ENCODE peak calls at places on chromosomes 6 and 20, in seven cellular contexts. One of them, this sample, is unnamed. For H3K36me3, the result is how much of the 10 kb centered on the place peaks cover.

GRCh38 chr20:17504898-17505663 is 26.1 kb downstream of the BFSP1 start:
- DNase-seq in psoas muscle: peak
- DNase-seq in cardiac muscle cell: peak
- DNase-seq in mammary epithelial cell: peak
- DNase-seq in HepG2: peak
- DNase-seq in CD8-positive, alpha-beta memory T cell: peak
- DNase-seq in body of pancreas: peak
- DNase-seq in this sample: peak

GRCh38 chr6:72411872-72412708 is 209.8 kb upstream of the KCNQ5 start:
- DNase-seq in body of pancreas: peak
- DNase-seq in HepG2: peak
- DNase-seq in CD8-positive, alpha-beta memory T cell: peak
- DNase-seq in mammary epithelial cell: peak
- DNase-seq in cardiac muscle cell: peak
- DNase-seq in psoas muscle: peak
- DNase-seq in this sample: peak

GRCh38 chr20:7883741-7884140 is 56.5 kb downstream of the HAO1 start:
- DNase-seq in CD8-positive, alpha-beta memory T cell: no peak
- DNase-seq in body of pancreas: no peak
- DNase-seq in HepG2: no peak
- DNase-seq in mammary epithelial cell: no peak
- DNase-seq in cardiac muscle cell: no peak
- DNase-seq in psoas muscle: no peak
- DNase-seq in this sample: no peak

GRCh38 chr20:1472556-1473243 is 6.1 kb upstream of the NSFL1C start:
- DNase-seq in CD8-positive, alpha-beta memory T cell: no peak
- DNase-seq in body of pancreas: no peak
- DNase-seq in mammary epithelial cell: no peak
- DNase-seq in cardiac muscle cell: no peak
- DNase-seq in HepG2: no peak
- DNase-seq in psoas muscle: no peak
- DNase-seq in this sample: no peak

GRCh38 chr20:41308290-41308691 is 9.2 kb downstream of the ZHX3 start:
- DNase-seq in mammary epithelial cell: peak
- DNase-seq in body of pancreas: no peak
- DNase-seq in CD8-positive, alpha-beta memory T cell: no peak
- DNase-seq in cardiac muscle cell: no peak
- DNase-seq in psoas muscle: no peak
- DNase-seq in HepG2: peak
- DNase-seq in this sample: peak

GRCh38 chr20:6704132-6704861 is 63.2 kb upstream of the BMP2 start:
- DNase-seq in psoas muscle: no peak
- DNase-seq in cardiac muscle cell: no peak
- DNase-seq in HepG2: peak
- DNase-seq in body of pancreas: peak
- DNase-seq in CD8-positive, alpha-beta memory T cell: no peak
- DNase-seq in mammary epithelial cell: no peak
- DNase-seq in this sample: peak

GRCh38 chr20:35006531-35006971 is 50.9 kb downstream of the MYH7B start:
- DNase-seq in CD8-positive, alpha-beta memory T cell: no peak
- DNase-seq in psoas muscle: peak
- DNase-seq in cardiac muscle cell: peak
- DNase-seq in mammary epithelial cell: no peak
- DNase-seq in body of pancreas: peak
- DNase-seq in HepG2: no peak
- DNase-seq in this sample: no peak

GRCh38 chr6:4956625-4957024 is 47.2 kb downstream of the RPP40 start:
- DNase-seq in psoas muscle: no peak
- DNase-seq in cardiac muscle cell: no peak
- DNase-seq in mammary epithelial cell: no peak
- DNase-seq in body of pancreas: no peak
- DNase-seq in CD8-positive, alpha-beta memory T cell: no peak
- DNase-seq in HepG2: no peak
- DNase-seq in this sample: no peak

GRCh38 chr6:33967966-33968724 is 164.3 kb upstream of the MLN start:
- DNase-seq in cardiac muscle cell: peak
- DNase-seq in mammary epithelial cell: no peak
- DNase-seq in psoas muscle: no peak
- DNase-seq in HepG2: peak
- DNase-seq in CD8-positive, alpha-beta memory T cell: no peak
- DNase-seq in body of pancreas: no peak
- DNase-seq in this sample: no peak

GRCh38 chr6:33965766-33966165 is 162.0 kb upstream of the MLN start:
- DNase-seq in mammary epithelial cell: peak
- DNase-seq in psoas muscle: no peak
- DNase-seq in CD8-positive, alpha-beta memory T cell: no peak
- DNase-seq in cardiac muscle cell: no peak
- DNase-seq in HepG2: no peak
- DNase-seq in body of pancreas: no peak
- DNase-seq in this sample: no peak

GRCh38 chr6:33966536-33966935 is 162.7 kb upstream of the MLN start:
- DNase-seq in CD8-positive, alpha-beta memory T cell: no peak
- DNase-seq in body of pancreas: no peak
- DNase-seq in HepG2: no peak
- DNase-seq in psoas muscle: no peak
- DNase-seq in mammary epithelial cell: no peak
- DNase-seq in cardiac muscle cell: no peak
- DNase-seq in this sample: no peak

GRCh38 chr6:33964387-33964786 is 160.6 kb upstream of the MLN start:
- DNase-seq in cardiac muscle cell: no peak
- DNase-seq in psoas muscle: no peak
- DNase-seq in HepG2: no peak
- DNase-seq in body of pancreas: no peak
- DNase-seq in CD8-positive, alpha-beta memory T cell: no peak
- DNase-seq in mammary epithelial cell: no peak
- DNase-seq in this sample: no peak

DNA sequence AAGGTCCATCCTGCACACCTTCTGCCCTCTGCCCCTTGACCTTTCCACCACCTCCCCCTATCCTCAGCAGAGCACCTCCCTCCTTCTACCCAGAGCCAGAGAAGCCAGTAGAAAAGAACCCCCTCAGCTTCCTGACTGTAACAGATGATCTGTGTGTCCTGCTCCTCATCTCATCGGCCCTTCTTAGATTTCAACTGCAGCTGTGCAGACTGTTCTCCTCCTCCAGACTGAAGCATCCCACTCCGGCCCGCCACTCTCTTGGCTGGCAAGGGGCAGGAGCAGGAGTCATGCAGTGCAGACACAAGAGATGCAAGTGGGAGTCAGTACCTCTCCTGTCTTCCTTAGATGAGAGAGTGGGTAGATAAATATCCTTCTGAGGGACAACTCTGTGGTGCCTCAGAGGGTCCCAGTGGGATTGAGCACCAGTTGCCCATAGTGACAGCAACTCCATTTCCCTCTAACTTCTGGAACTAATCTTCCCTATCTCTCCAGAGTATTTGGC is 163.5 kb upstream of the MLN start:
- DNase-seq in CD8-positive, alpha-beta memory T cell: no peak
- DNase-seq in mammary epithelial cell: no peak
- DNase-seq in HepG2: no peak
- DNase-seq in cardiac muscle cell: no peak
- DNase-seq in body of pancreas: no peak
- DNase-seq in psoas muscle: no peak
- DNase-seq in this sample: no peak
- H3K36me3 ChIP-seq in CD8-positive, alpha-beta memory T cell: under half
- H3K36me3 ChIP-seq in mammary epithelial cell: under half
- H3K36me3 ChIP-seq in HepG2: under half
- H3K36me3 ChIP-seq in cardiac muscle cell: under half
- H3K36me3 ChIP-seq in body of pancreas: under half
- H3K36me3 ChIP-seq in psoas muscle: under half
- H3K36me3 ChIP-seq in this sample: under half

DNA sequence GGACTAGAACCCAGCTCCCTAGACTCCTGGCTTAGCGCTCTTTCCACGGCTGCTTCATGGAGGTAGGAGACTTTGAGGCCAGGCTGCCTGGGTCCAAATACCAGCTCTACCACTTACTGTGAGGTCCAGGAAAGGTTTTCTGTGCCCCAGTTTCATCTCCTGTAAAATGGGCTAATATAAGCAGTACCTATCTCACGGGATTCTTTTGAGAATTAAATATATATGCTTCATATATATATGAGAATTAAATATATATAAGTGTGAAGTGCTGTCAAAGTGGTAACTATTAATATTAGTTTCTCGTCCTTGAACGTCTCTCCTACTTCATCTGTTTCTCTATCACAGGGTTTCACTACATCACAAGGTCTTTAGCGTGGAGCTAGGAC is 10.2 kb upstream of the LY6G5C start:
- DNase-seq in HepG2: no peak
- DNase-seq in mammary epithelial cell: no peak
- DNase-seq in psoas muscle: no peak
- DNase-seq in body of pancreas: no peak
- DNase-seq in CD8-positive, alpha-beta memory T cell: no peak
- DNase-seq in cardiac muscle cell: no peak
- DNase-seq in this sample: no peak
- H3K36me3 ChIP-seq in HepG2: half or more
- H3K36me3 ChIP-seq in mammary epithelial cell: under half
- H3K36me3 ChIP-seq in psoas muscle: half or more
- H3K36me3 ChIP-seq in body of pancreas: under half
- H3K36me3 ChIP-seq in CD8-positive, alpha-beta memory T cell: half or more
- H3K36me3 ChIP-seq in cardiac muscle cell: half or more
- H3K36me3 ChIP-seq in this sample: half or more

GRCh38 chr20:43694763-43695162 is 27.8 kb downstream of the MYBL2 start:
- DNase-seq in body of pancreas: no peak
- DNase-seq in mammary epithelial cell: no peak
- DNase-seq in CD8-positive, alpha-beta memory T cell: no peak
- DNase-seq in HepG2: no peak
- DNase-seq in cardiac muscle cell: no peak
- DNase-seq in psoas muscle: no peak
- DNase-seq in this sample: no peak

GRCh38 chr20:43690943-43691598 is 24.2 kb downstream of the MYBL2 start:
- DNase-seq in cardiac muscle cell: no peak
- DNase-seq in CD8-positive, alpha-beta memory T cell: no peak
- DNase-seq in body of pancreas: peak
- DNase-seq in mammary epithelial cell: no peak
- DNase-seq in HepG2: no peak
- DNase-seq in psoas muscle: no peak
- DNase-seq in this sample: no peak

GRCh38 chr20:43686820-43687219 is 19.9 kb downstream of the MYBL2 start:
- DNase-seq in cardiac muscle cell: no peak
- DNase-seq in mammary epithelial cell: no peak
- DNase-seq in psoas muscle: no peak
- DNase-seq in CD8-positive, alpha-beta memory T cell: no peak
- DNase-seq in body of pancreas: no peak
- DNase-seq in HepG2: no peak
- DNase-seq in this sample: no peak

GRCh38 chr20:43691928-43692524 is 25.1 kb downstream of the MYBL2 start:
- DNase-seq in CD8-positive, alpha-beta memory T cell: peak
- DNase-seq in body of pancreas: peak
- DNase-seq in HepG2: peak
- DNase-seq in psoas muscle: no peak
- DNase-seq in cardiac muscle cell: peak
- DNase-seq in mammary epithelial cell: peak
- DNase-seq in this sample: peak

DNA sequence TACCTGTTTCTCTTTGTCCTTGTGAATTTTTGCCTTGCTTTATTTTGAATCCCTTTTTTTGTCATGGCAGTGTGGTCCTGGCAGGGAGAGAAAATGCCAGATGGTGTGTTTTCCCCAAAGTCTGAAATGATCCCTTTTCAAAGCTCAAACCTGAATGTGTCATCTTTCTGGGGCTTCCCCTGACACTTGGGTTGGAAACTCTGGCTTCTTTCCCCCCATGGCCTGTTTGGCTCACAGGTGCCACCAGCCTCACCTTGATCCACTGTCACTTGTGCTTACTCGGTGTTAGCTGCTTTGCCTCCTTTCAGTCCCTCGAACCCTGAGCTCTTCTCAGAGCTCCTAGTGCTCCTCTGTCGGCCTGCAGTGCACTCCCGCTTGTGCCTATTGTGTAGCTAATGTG is 22.3 kb downstream of the MYBL2 start:
- DNase-seq in mammary epithelial cell: no peak
- DNase-seq in CD8-positive, alpha-beta memory T cell: no peak
- DNase-seq in HepG2: no peak
- DNase-seq in cardiac muscle cell: no peak
- DNase-seq in psoas muscle: no peak
- DNase-seq in body of pancreas: no peak
- DNase-seq in this sample: no peak
- H3K36me3 ChIP-seq in mammary epithelial cell: under half
- H3K36me3 ChIP-seq in CD8-positive, alpha-beta memory T cell: under half
- H3K36me3 ChIP-seq in HepG2: under half
- H3K36me3 ChIP-seq in cardiac muscle cell: under half
- H3K36me3 ChIP-seq in psoas muscle: under half
- H3K36me3 ChIP-seq in body of pancreas: under half
- H3K36me3 ChIP-seq in this sample: under half

GRCh38 chr6:7880718-7881107 is 29.9 kb downstream of the TXNDC5 start:
- DNase-seq in HepG2: no peak
- DNase-seq in body of pancreas: no peak
- DNase-seq in psoas muscle: no peak
- DNase-seq in CD8-positive, alpha-beta memory T cell: no peak
- DNase-seq in mammary epithelial cell: no peak
- DNase-seq in cardiac muscle cell: no peak
- DNase-seq in this sample: no peak
- H3K36me3 ChIP-seq in HepG2: under half
- H3K36me3 ChIP-seq in body of pancreas: under half
- H3K36me3 ChIP-seq in psoas muscle: half or more
- H3K36me3 ChIP-seq in CD8-positive, alpha-beta memory T cell: under half
- H3K36me3 ChIP-seq in mammary epithelial cell: under half
- H3K36me3 ChIP-seq in cardiac muscle cell: under half
- H3K36me3 ChIP-seq in this sample: half or more

This sample was measured in adipocyte.